ENCODE peak calls at places on chromosomes 5 and 9, in ten cellular contexts. T is A549, O is body of pancreas, W is heart left ventricle, K is HCT116, D is breast epithelium, L is ovary, N is upper lobe of left lung, V is IMR-90, B is uterus. R is an unnamed sample. For H3K4me1, the result is how much of the 10 kb centered on the place peaks cover.

GRCh38 chr5:151093476-151093889 is 12.6 kb upstream of the TNIP1 start:
- DNase-seq in T (no peak), O (no peak), W (no peak), K (no peak), D (no peak), L (no peak), N (peak), V (peak), B (peak), R (no peak)

GRCh38 chr9:76530458-76531100 is 71.6 kb downstream of the GCNT1 start:
- DNase-seq in T (no peak), O (no peak), W (no peak), K (no peak), D (no peak), L (no peak), N (no peak), V (peak), B (no peak), R (no peak)

GRCh38 chr9:98140503-98140902 is 21.5 kb upstream of the TRIM14 start:
- DNase-seq in T (no peak), O (no peak), W (no peak), K (no peak), D (no peak), L (no peak), N (no peak), V (no peak), B (no peak), R (no peak)

GRCh38 chr9:117926031-117926655 is 221.9 kb downstream of the TLR4 start:
- DNase-seq in T (no peak), O (no peak), W (no peak), K (no peak), D (no peak), L (no peak), N (no peak), V (no peak), B (no peak), R (no peak)

GRCh38 chr9:98558575-98558974 is 150.2 kb downstream of the GABBR2 start:
- DNase-seq in T (no peak), O (no peak), W (no peak), K (no peak), D (no peak), L (no peak), N (no peak), V (peak), B (no peak), R (no peak)

GRCh38 chr9:82332774-82333152 is 344.2 kb downstream of the SPATA31D1 start:
- DNase-seq in T (no peak), O (no peak), W (no peak), K (no peak), D (no peak), L (no peak), N (no peak), V (peak), B (no peak), R (no peak)

GRCh38 chr9:8332296-8332695 is 532.7 kb upstream of the DMAC1 start:
- DNase-seq in T (no peak), O (no peak), W (no peak), K (no peak), D (no peak), L (no peak), N (no peak), V (no peak), B (no peak), R (no peak)

GRCh38 chr5:143148461-143149170 is 254.9 kb downstream of the NR3C1 start:
- DNase-seq in T (no peak), O (no peak), W (no peak), K (no peak), D (no peak), L (no peak), N (peak), V (peak), B (no peak), R (no peak)

GRCh38 chr5:173624276-173624675 is 7.8 kb upstream of the BOD1 start:
- DNase-seq in T (no peak), O (no peak), W (no peak), K (no peak), D (no peak), L (no peak), N (no peak), V (peak), B (no peak), R (no peak)

GRCh38 chr9:1869843-1870242 is 145.3 kb upstream of the SMARCA2 start:
- DNase-seq in T (peak), O (no peak), W (no peak), K (peak), D (no peak), L (no peak), N (no peak), V (no peak), B (no peak), R (peak)

GRCh38 chr9:127036437-127036836 is 86.0 kb downstream of the ANGPTL2 start:
- DNase-seq in T (no peak), O (no peak), W (no peak), K (no peak), D (no peak), L (peak), N (no peak), V (no peak), B (no peak), R (no peak)
- H3K27ac ChIP-seq in T (no peak), O (no peak), W (peak), K (no peak), D (peak), L (peak), N (peak), V (no peak), B (peak), R (no peak)

DNA sequence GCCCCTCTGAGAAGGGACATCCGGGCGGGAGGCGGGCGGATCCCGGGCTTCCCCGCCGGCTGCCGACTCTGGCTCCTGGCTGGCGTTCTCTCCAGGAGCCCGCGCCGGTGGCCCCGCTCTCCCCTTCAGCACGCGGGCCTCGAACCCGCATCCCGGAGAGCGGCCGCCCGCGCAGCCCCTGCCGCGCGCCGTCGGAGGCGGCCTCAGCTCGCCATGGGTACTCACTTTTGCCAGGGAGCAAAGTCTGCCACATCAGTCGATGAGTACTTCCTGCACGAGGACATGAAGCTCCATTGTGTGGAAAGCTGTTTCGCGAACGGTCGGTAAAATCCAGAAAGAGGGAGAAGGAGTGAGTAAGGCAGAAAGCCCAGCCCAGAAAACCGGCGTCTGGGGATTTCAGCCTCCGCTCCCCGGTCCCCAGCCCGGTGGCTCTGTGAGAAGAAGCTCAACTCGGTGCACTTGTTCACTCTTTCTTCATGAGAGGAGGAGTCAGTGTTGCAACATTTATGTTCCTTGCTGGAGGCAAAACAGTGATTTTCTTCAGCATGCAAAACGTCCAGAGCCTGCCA is at the start of gene PRLR:
- DNase-seq in T (no peak), O (peak), W (peak), K (no peak), D (peak), L (peak), N (peak), V (peak), B (peak), R (peak)
- TF ChIP-seq POLR2A in T (no peak), O (peak), W (no peak), K (no peak), D (peak), L (peak), N (no peak), V (no peak), B (peak), R (no peak)

DNA sequence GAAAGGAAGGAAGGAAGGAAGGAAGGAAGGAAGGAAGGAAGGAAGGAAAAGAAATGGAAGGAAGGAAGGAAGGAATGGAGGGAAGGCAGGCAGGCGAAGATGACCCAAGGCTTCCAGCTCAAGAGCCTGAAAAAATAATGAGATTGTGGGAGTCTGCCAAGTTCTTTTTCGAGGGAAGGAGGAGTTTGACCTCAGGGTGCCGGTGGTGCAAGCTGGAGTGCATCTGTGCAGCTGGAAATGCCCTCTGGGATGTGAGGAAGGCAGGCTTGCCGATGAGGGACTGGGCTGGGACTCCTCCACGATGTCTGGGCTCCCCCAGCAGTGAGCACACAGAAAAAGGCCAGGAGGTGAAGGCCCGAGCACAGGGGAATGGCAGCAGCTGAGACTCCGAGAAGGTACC is 154.9 kb upstream of the DAPK1 start:
- DNase-seq in T (no peak), O (peak), W (peak), K (no peak), D (no peak), L (peak), N (no peak), V (no peak), B (peak), R (peak)
- H3K4me1 ChIP-seq in T (under half), O (under half), W (under half), K (under half), D (under half), L (under half), N (under half), V (under half), B (under half), R (under half)

DNA sequence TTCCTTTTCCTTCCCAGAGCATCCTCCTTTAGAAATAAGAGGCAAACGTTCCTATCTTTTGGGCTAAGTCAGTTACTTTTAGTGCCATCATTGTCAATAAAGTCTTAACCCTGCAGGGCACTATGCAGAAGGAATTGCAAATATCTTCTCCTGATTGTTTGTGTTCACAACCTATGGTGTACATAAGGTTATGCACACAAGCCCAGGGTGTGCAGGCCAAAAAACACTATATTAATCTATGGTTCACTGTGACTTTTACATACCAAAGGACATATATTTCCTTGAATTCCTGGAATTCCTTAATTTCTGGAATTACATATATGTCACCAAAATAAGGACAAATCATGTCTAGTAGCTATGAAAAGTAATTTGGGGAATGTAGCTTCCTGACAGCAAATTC is 493.6 kb downstream of the MTRR start:
- DNase-seq in T (no peak), O (no peak), W (no peak), K (no peak), D (no peak), L (no peak), N (no peak), V (no peak), B (no peak), R (no peak)
- H3K27ac ChIP-seq in T (no peak), O (no peak), W (no peak), K (no peak), D (no peak), L (no peak), N (no peak), V (no peak), B (no peak), R (no peak)

GRCh38 chr5:157745041-157745456 is 1.5 kb downstream of the LSM11 start:
- DNase-seq in T (no peak), O (no peak), W (no peak), K (no peak), D (no peak), L (no peak), N (no peak), V (no peak), B (no peak), R (no peak)

GRCh38 chr5:157744055-157745011 is 821 bp downstream of the LSM11 start:
- DNase-seq in T (no peak), O (peak), W (peak), K (no peak), D (no peak), L (peak), N (peak), V (no peak), B (no peak), R (no peak)

GRCh38 chr5:157740211-157740610 is 3.3 kb upstream of the LSM11 start:
- DNase-seq in T (peak), O (no peak), W (no peak), K (peak), D (no peak), L (no peak), N (no peak), V (no peak), B (no peak), R (no peak)

GRCh38 chr5:157747173-157747758 is 3.8 kb downstream of the LSM11 start:
- DNase-seq in T (no peak), O (no peak), W (no peak), K (no peak), D (no peak), L (no peak), N (no peak), V (no peak), B (no peak), R (no peak)

GRCh38 chr5:157743163-157744054 is at the start of gene LSM11:
- DNase-seq in T (peak), O (peak), W (peak), K (peak), D (peak), L (peak), N (peak), V (peak), B (peak), R (peak)
- TF ChIP-seq POLR2A in T (no peak), O (no peak), W (peak), K (no peak), D (no peak), L (no peak), N (no peak), V (peak), B (peak), R (no peak)

GRCh38 chr9:127959841-127960409 is 20.9 kb downstream of the EEIG1 start:
- DNase-seq in T (no peak), O (no peak), W (no peak), K (no peak), D (no peak), L (no peak), N (no peak), V (no peak), B (no peak), R (no peak)

GRCh38 chr9:127960410-127961165 is 20.2 kb downstream of the EEIG1 start:
- DNase-seq in T (no peak), O (no peak), W (no peak), K (no peak), D (peak), L (no peak), N (no peak), V (no peak), B (no peak), R (no peak)

GRCh38 chr9:127961166-127961490 is 19.7 kb downstream of the EEIG1 start:
- DNase-seq in T (no peak), O (no peak), W (no peak), K (no peak), D (no peak), L (peak), N (no peak), V (no peak), B (peak), R (no peak)

GRCh38 chr9:127961613-127962150 is 19.1 kb downstream of the EEIG1 start:
- DNase-seq in T (no peak), O (no peak), W (no peak), K (no peak), D (no peak), L (peak), N (no peak), V (no peak), B (peak), R (no peak)

DNA sequence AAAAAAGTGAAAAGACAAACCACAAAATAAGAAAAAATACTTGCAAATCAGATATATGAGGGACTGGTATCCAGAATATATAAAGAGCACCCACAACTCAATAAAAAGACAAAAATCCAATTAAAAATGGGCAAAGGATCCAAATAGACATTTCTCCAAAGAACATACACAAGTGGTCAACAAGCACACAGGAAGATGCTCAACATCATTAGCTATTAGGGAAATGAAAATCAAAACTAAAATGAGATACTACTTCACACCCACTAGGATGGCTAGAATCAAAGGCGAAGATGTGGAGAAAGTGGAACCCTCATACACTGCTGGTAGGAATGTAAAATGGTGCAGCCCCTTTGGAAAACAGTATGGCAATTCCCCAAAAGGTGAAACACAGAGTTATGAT is 21.1 kb upstream of the DPM2 start:
- DNase-seq in T (no peak), O (no peak), W (no peak), K (no peak), D (no peak), L (no peak), N (no peak), V (no peak), B (no peak), R (no peak)
- H3K4me1 ChIP-seq in T (half or more), O (half or more), W (under half), K (half or more), D (under half), L (under half), N (under half), V (under half), B (under half), R (half or more)

GRCh38 chr5:17257705-17258273 is 40.4 kb downstream of the BASP1 start:
- DNase-seq in T (no peak), O (no peak), W (no peak), K (no peak), D (no peak), L (no peak), N (no peak), V (peak), B (no peak), R (no peak)

GRCh38 chr5:17258429-17258828 is 41.0 kb downstream of the BASP1 start:
- DNase-seq in T (no peak), O (no peak), W (no peak), K (no peak), D (no peak), L (no peak), N (no peak), V (peak), B (no peak), R (no peak)

GRCh38 chr5:17261075-17261474 is 43.6 kb downstream of the BASP1 start:
- DNase-seq in T (no peak), O (no peak), W (no peak), K (no peak), D (no peak), L (no peak), N (no peak), V (no peak), B (no peak), R (no peak)

GRCh38 chr5:17256839-17257238 is 39.4 kb downstream of the BASP1 start:
- DNase-seq in T (no peak), O (no peak), W (no peak), K (no peak), D (no peak), L (no peak), N (no peak), V (no peak), B (no peak), R (no peak)

DNA sequence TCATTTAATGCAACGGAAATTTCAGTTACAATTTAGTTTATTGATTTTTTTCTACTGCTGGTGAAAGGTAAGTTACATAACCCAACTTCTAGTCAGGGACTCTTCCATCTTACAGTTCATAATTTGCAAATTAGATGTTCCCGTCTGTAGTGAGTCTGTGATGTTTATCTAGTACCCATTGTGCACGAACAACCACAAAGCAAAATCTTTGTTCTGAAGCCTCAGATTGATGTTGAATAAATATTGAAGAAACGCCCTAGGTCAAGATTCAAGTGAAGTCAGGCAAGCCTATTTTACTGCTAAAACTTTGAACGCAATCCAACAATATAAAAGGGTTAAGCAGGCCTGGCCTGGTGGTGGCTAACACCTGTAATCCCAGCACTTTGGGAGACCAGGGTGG is 43.1 kb downstream of the BASP1 start:
- DNase-seq in T (no peak), O (no peak), W (no peak), K (no peak), D (no peak), L (no peak), N (no peak), V (no peak), B (no peak), R (no peak)
- H3K27ac ChIP-seq in T (no peak), O (no peak), W (no peak), K (no peak), D (no peak), L (no peak), N (no peak), V (no peak), B (no peak), R (no peak)

GRCh38 chr5:78622302-78622971 is 26.1 kb downstream of the LHFPL2 start:
- DNase-seq in T (no peak), O (no peak), W (no peak), K (no peak), D (no peak), L (no peak), N (no peak), V (no peak), B (no peak), R (no peak)
- TF ChIP-seq POLR2A in T (no peak), O (no peak), W (no peak), K (no peak), D (no peak), L (no peak), N (no peak), V (no peak), B (no peak), R (no peak)

GRCh38 chr9:120868676-120869359 is 8.2 kb downstream of the PHF19 start:
- DNase-seq in T (peak), O (peak), W (peak), K (peak), D (peak), L (peak), N (peak), V (peak), B (peak), R (peak)

GRCh38 chr9:120870206-120870605 is 6.8 kb downstream of the PHF19 start:
- DNase-seq in T (no peak), O (no peak), W (no peak), K (no peak), D (no peak), L (peak), N (no peak), V (no peak), B (no peak), R (no peak)

GRCh38 chr9:120868339-120868675 is 8.7 kb downstream of the PHF19 start:
- DNase-seq in T (no peak), O (no peak), W (no peak), K (no peak), D (no peak), L (no peak), N (no peak), V (peak), B (no peak), R (no peak)

GRCh38 chr9:120869360-120869687 is 7.7 kb downstream of the PHF19 start:
- DNase-seq in T (no peak), O (no peak), W (no peak), K (no peak), D (no peak), L (no peak), N (no peak), V (no peak), B (no peak), R (no peak)

DNA sequence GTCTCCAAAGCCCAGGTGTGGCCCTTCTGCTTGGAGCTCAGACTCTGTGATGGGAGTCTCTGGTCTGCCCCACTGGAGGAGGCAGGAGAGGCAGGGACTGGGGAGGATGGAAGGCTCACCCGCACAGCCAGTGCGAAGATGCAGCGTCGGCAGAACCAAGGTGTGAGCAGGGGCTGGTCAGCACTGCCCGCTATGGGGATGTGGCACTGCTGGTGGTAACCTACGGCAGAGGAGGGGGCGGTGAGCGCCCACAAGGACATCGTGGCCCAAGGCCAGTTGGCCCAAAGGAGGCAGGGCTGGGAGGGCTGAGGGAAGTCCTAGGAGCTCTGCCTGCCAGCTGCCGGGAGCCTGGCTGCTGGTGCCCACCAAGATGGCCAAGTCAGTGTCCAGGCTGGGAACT is 7.3 kb downstream of the PHF19 start:
- DNase-seq in T (no peak), O (peak), W (no peak), K (no peak), D (no peak), L (peak), N (no peak), V (no peak), B (no peak), R (no peak)
- H3K4me1 ChIP-seq in T (under half), O (under half), W (under half), K (under half), D (under half), L (under half), N (under half), V (under half), B (under half), R (under half)

GRCh38 chr9:136662326-136662655 is 425 bp upstream of the EGFL7 start:
- DNase-seq in T (no peak), O (no peak), W (no peak), K (no peak), D (no peak), L (no peak), N (no peak), V (no peak), B (no peak), R (no peak)
- H3K27ac ChIP-seq in T (no peak), O (no peak), W (peak), K (no peak), D (peak), L (no peak), N (peak), V (no peak), B (peak), R (no peak)

R was measured in testis.